ENCODE peak calls at places on chromosomes 6 and 20, in six cellular contexts. U, A, R, P, V and L are unnamed samples. For H3K4me1, the result is how much of the 10 kb centered on the place peaks cover.

GRCh38 chr20:31829731-31830130 is 10.6 kb downstream of the MYLK2 start:
- DNase-seq in U (no peak), A (no peak), R (no peak), P (no peak), V (peak), L (no peak)

GRCh38 chr6:169194737-169195136 is 58.9 kb downstream of the THBS2 start:
- DNase-seq in U (no peak), A (no peak), R (no peak), P (no peak), V (no peak), L (no peak)

GRCh38 chr6:156902782-156903181 is 125.6 kb downstream of the ARID1B start:
- DNase-seq in U (no peak), A (no peak), R (no peak), P (no peak), V (no peak), L (no peak)

GRCh38 chr6:157269261-157269794 is 54.0 kb downstream of the TMEM242 start:
- DNase-seq in U (peak), A (no peak), R (no peak), P (peak), V (peak), L (no peak)

GRCh38 chr6:15044948-15045347 is 200.9 kb upstream of the JARID2 start:
- DNase-seq in U (no peak), A (no peak), R (no peak), P (no peak), V (no peak), L (no peak)

GRCh38 chr6:12262236-12263061 is 27.7 kb upstream of the EDN1 start:
- DNase-seq in U (no peak), A (no peak), R (no peak), P (no peak), V (no peak), L (no peak)

GRCh38 chr6:135535989-135536414 is 38.5 kb upstream of the AHI1 start:
- DNase-seq in U (no peak), A (no peak), R (peak), P (peak), V (no peak), L (peak)

GRCh38 chr6:162119349-162119748 is 608.2 kb downstream of the PRKN start:
- DNase-seq in U (no peak), A (peak), R (no peak), P (peak), V (peak), L (no peak)

GRCh38 chr6:21187485-21187884 is 406.1 kb upstream of the SOX4 start:
- DNase-seq in U (no peak), A (no peak), R (no peak), P (no peak), V (no peak), L (no peak)
- H3K27ac ChIP-seq in U (no peak), A (no peak), R (no peak), P (no peak), V (no peak), L (no peak)

GRCh38 chr6:150878347-150879213 is 13.1 kb downstream of the MTHFD1L start:
- DNase-seq in U (no peak), A (no peak), R (no peak), P (no peak), V (no peak), L (no peak)

GRCh38 chr6:150877928-150878327 is 12.4 kb downstream of the MTHFD1L start:
- DNase-seq in U (no peak), A (no peak), R (no peak), P (no peak), V (no peak), L (no peak)

GRCh38 chr6:150880336-150880735 is 14.8 kb downstream of the MTHFD1L start:
- DNase-seq in U (no peak), A (no peak), R (no peak), P (no peak), V (no peak), L (no peak)

GRCh38 chr6:150874184-150874583 is 8.7 kb downstream of the MTHFD1L start:
- DNase-seq in U (no peak), A (no peak), R (no peak), P (no peak), V (no peak), L (no peak)

GRCh38 chr6:150876598-150876997 is 11.1 kb downstream of the MTHFD1L start:
- DNase-seq in U (peak), A (peak), R (no peak), P (peak), V (peak), L (no peak)
- H3K4me1 ChIP-seq in U (under half), A (under half), R (under half), P (under half), V (under half), L (under half)

GRCh38 chr20:22946594-22946993 is 88.5 kb upstream of the SSTR4 start:
- DNase-seq in U (no peak), A (no peak), R (no peak), P (peak), V (no peak), L (no peak)
- H3K27ac ChIP-seq in U (no peak), A (no peak), R (no peak), P (no peak), V (no peak), L (no peak)

DNA sequence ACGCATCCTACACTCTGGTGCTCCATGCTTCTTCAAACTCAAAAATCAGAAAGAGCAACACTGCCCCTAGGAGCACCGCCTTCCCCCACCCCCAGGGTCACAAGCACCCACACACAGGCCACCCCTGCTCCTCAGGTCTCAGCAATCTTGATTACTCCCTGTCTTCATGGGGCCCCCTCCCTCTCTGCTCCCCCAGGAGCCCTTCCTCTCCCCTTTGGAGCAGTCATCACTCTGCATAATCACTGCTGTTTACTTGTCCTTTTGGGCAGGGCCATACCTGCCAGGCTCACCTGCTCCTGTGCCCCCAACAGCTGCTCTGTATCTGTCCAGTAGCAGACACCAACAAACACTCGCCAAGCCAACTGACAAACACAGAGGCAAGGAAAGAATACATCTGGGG is 7.6 kb upstream of the SYNDIG1 start:
- DNase-seq in U (no peak), A (no peak), R (no peak), P (no peak), V (no peak), L (no peak)
- H3K4me1 ChIP-seq in U (under half), A (under half), R (under half), P (under half), V (under half), L (under half)

GRCh38 chr6:118800394-118801071 is 93.4 kb upstream of the ASF1A start:
- DNase-seq in U (no peak), A (peak), R (peak), P (peak), V (peak), L (peak)
- H3K27ac ChIP-seq in U (no peak), A (no peak), R (no peak), P (no peak), V (no peak), L (peak)

GRCh38 chr20:54291339-54292060 is 83.6 kb downstream of the PFDN4 start:
- DNase-seq in U (no peak), A (no peak), R (no peak), P (no peak), V (no peak), L (no peak)
- H3K4me1 ChIP-seq in U (under half), A (under half), R (under half), P (under half), V (under half), L (under half)

GRCh38 chr20:33995053-33995816 is 1.5 kb downstream of the RALY start:
- DNase-seq in U (no peak), A (no peak), R (no peak), P (peak), V (no peak), L (no peak)
- H3K27ac ChIP-seq in U (no peak), A (no peak), R (peak), P (peak), V (no peak), L (peak)

GRCh38 chr20:58890073-58890453 is 37.5 kb downstream of the GNAS start:
- DNase-seq in U (no peak), A (no peak), R (no peak), P (no peak), V (no peak), L (no peak)

GRCh38 chr20:58891686-58892125 is 39.2 kb downstream of the GNAS start:
- DNase-seq in U (peak), A (peak), R (no peak), P (peak), V (peak), L (no peak)

GRCh38 chr20:58890454-58891075 is 38.0 kb downstream of the GNAS start:
- DNase-seq in U (peak), A (peak), R (peak), P (peak), V (peak), L (peak)

GRCh38 chr20:58892126-58892931 is 39.8 kb downstream of the GNAS start:
- DNase-seq in U (peak), A (peak), R (peak), P (peak), V (peak), L (peak)

GRCh38 chr20:58891076-58891685 is 38.7 kb downstream of the GNAS start:
- DNase-seq in U (peak), A (peak), R (peak), P (peak), V (peak), L (peak)
- H3K4me1 ChIP-seq in U (under half), A (under half), R (under half), P (under half), V (under half), L (under half)

GRCh38 chr20:36506253-36506652 is 35.1 kb upstream of the MYL9 start:
- DNase-seq in U (peak), A (no peak), R (peak), P (peak), V (no peak), L (peak)

GRCh38 chr20:36504295-36504694 is 37.0 kb upstream of the MYL9 start:
- DNase-seq in U (no peak), A (no peak), R (no peak), P (no peak), V (no peak), L (no peak)

GRCh38 chr20:36507746-36508145 is 33.6 kb upstream of the MYL9 start:
- DNase-seq in U (no peak), A (no peak), R (no peak), P (no peak), V (no peak), L (no peak)
- H3K27ac ChIP-seq in U (no peak), A (no peak), R (no peak), P (no peak), V (no peak), L (no peak)

DNA sequence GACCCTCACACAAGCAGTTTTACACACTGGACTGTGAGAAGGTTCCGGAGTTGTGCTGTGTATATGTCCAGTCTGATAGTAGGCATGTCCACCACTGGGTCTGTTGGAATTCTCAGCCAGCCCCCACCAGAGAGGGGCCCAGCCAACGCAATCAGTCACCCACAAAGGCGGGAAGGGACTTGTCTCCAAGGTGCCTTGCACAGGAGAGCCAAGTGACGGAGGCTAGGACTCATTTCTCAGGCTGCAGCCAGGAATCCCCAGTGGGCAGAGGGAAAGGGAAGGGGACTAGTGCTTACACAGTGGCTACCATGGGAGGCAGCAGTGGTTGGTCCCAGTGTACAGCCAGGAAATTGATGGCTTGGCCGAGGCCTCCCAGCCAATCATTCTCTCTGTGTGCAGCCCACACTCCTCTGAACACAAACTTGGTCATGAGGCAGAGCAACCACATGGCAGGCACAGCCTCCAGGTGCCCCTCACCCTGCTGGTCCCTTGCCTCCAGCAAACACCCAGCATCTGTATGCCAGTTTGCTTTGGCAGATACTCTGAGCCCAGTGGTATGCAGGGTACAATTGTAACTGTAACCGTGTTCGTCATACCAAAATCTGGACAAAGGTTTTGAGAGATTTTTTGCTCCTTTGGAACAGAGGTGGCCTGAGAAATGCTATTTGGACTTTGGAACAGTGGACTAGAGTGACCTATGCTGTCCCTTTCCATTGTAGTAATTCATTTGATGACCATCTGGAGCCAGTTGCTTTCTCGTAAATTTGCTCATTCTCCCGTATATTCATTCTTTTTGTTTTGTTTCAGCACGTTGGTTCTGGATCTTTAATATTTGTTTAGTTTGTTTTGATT is 72.9 kb upstream of the MYL9 start:
- DNase-seq in U (no peak), A (no peak), R (no peak), P (no peak), V (peak), L (no peak)
- H3K4me1 ChIP-seq in U (under half), A (under half), R (half or more), P (half or more), V (half or more), L (half or more)